ENCODE peak calls at places on chromosome 16, in six cellular contexts. S is stomach; R is iPS-NIHi11; H is A172; Q is endothelial cell; L is stimulated activated CD4-positive, alpha-beta T cell treated with anti-CD3 and anti-CD28 coated beads, Interleukin-1b, Interleukin-23, amount 100 ng/mL, for 48 hours. Y is an unnamed sample.
A peak's percentile ranks its signal among the peaks of the same experiment; 100 is the strongest.

GRCh38 chr16:84862804-84863484 is 43.2 kb downstream of the CRISPLD2 start:
- DNase-seq in S (no peak), R (no peak), H (no peak), Q (no peak), L (no peak), Y (peak; percentile 36)

GRCh38 chr16:85832578-85833539 is 33.4 kb downstream of the COX4I1 start:
- DNase-seq in S (no peak), R (no peak), H (no peak), Q (no peak), L (no peak), Y (no peak)

GRCh38 chr16:85716680-85717038 is 27.9 kb upstream of the GINS2 start:
- DNase-seq in S (no peak), R (no peak), H (no peak), Q (no peak), L (no peak), Y (no peak)

GRCh38 chr16:77896357-77896972 is 108.1 kb downstream of the VAT1L start:
- DNase-seq in S (no peak), R (no peak), H (no peak), Q (peak; percentile 6), L (no peak), Y (no peak)

GRCh38 chr16:72355561-72355960 is 183.6 kb upstream of the PMFBP1 start:
- DNase-seq in S (no peak), R (no peak), H (no peak), Q (no peak), L (no peak), Y (no peak)

GRCh38 chr16:74740795-74741304 is 33.8 kb downstream of the FA2H start:
- DNase-seq in S (peak; percentile 92), R (no peak), H (peak; percentile 55), Q (no peak), L (no peak), Y (peak; percentile 47)

GRCh38 chr16:85006639-85007038 is 4.7 kb downstream of the ZDHHC7 start:
- DNase-seq in S (no peak), R (no peak), H (no peak), Q (no peak), L (no peak), Y (no peak)

GRCh38 chr16:31465788-31466370 is 6.1 kb upstream of the TGFB1I1 start:
- DNase-seq in S (no peak), R (no peak), H (no peak), Q (no peak), L (no peak), Y (no peak)

GRCh38 chr16:69818811-69819587 is 56.9 kb downstream of the WWP2 start:
- DNase-seq in S (no peak), R (no peak), H (no peak), Q (no peak), L (no peak), Y (no peak)

GRCh38 chr16:86714166-86714565 is 135.8 kb downstream of the FOXL1 start:
- DNase-seq in S (no peak), R (peak; percentile 66), H (no peak), Q (no peak), L (no peak), Y (no peak)

GRCh38 chr16:75555213-75555706 is 792 bp downstream of the TMEM231 start:
- DNase-seq in S (peak; percentile 67), R (peak; percentile 91), H (peak; percentile 91), Q (peak; percentile 80), L (no peak), Y (peak; percentile 94)

GRCh38 chr16:14013571-14014283 is 57.4 kb upstream of the MRTFB start:
- DNase-seq in S (no peak), R (peak; percentile 38), H (no peak), Q (no peak), L (no peak), Y (no peak)

GRCh38 chr16:70437582-70438324 is 1.1 kb downstream of the ST3GAL2 start:
- DNase-seq in S (no peak), R (no peak), H (no peak), Q (no peak), L (no peak), Y (no peak)

GRCh38 chr16:10410469-10410868 is 24.6 kb downstream of the ATF7IP2 start:
- DNase-seq in S (no peak), R (no peak), H (no peak), Q (no peak), L (no peak), Y (no peak)

GRCh38 chr16:72887537-72887936 is 160.4 kb downstream of the ZFHX3 start:
- DNase-seq in S (no peak), R (no peak), H (no peak), Q (no peak), L (no peak), Y (no peak)

GRCh38 chr16:80518436-80518835 is 22.4 kb upstream of the DYNLRB2 start:
- DNase-seq in S (no peak), R (no peak), H (no peak), Q (no peak), L (peak; percentile 41), Y (no peak)

GRCh38 chr16:89115216-89115949 is 21.7 kb downstream of the ACSF3 start:
- DNase-seq in S (peak; percentile 75), R (no peak), H (peak; percentile 90), Q (no peak), L (peak; percentile 88), Y (peak; percentile 65)

GRCh38 chr16:1458336-1458976 is 14.1 kb upstream of the CCDC154 start:
- DNase-seq in S (no peak), R (no peak), H (no peak), Q (no peak), L (peak; percentile 59), Y (no peak)

GRCh38 chr16:88442435-88442810 is 10.7 kb upstream of the ZFPM1 start:
- DNase-seq in S (no peak), R (no peak), H (no peak), Q (no peak), L (no peak), Y (no peak)

GRCh38 chr16:14475370-14476139 is 154.5 kb downstream of the PARN start:
- DNase-seq in S (peak; percentile 37), R (no peak), H (no peak), Q (no peak), L (no peak), Y (no peak)

GRCh38 chr16:85615852-85616607 is 2.9 kb downstream of the GSE1 start:
- DNase-seq in S (peak; percentile 79), R (peak; percentile 93), H (peak; percentile 55), Q (peak; percentile 93), L (peak; percentile 76), Y (peak; percentile 89)

GRCh38 chr16:89050868-89051311 is 42.8 kb upstream of the ACSF3 start:
- DNase-seq in S (no peak), R (no peak), H (no peak), Q (no peak), L (no peak), Y (no peak)

GRCh38 chr16:60905806-60906205 is 1130.4 kb downstream of the CDH8 start:
- DNase-seq in S (no peak), R (no peak), H (no peak), Q (no peak), L (no peak), Y (no peak)

GRCh38 chr16:85222151-85222863 is 110.0 kb upstream of the CIBAR2 start:
- DNase-seq in S (no peak), R (no peak), H (no peak), Q (no peak), L (no peak), Y (no peak)

GRCh38 chr16:70756071-70756470 is 44.9 kb downstream of the VAC14 start:
- DNase-seq in S (no peak), R (no peak), H (no peak), Q (no peak), L (no peak), Y (no peak)

GRCh38 chr16:87824991-87825841 is 44.1 kb downstream of the SLC7A5 start:
- DNase-seq in S (no peak), R (no peak), H (no peak), Q (no peak), L (no peak), Y (no peak)

GRCh38 chr16:67517661-67518423 is 10.8 kb upstream of the RIPOR1 start:
- DNase-seq in S (no peak), R (no peak), H (no peak), Q (no peak), L (no peak), Y (no peak)

GRCh38 chr16:68091604-68092261 is 6.6 kb downstream of the NFATC3 start:
- DNase-seq in S (no peak), R (no peak), H (no peak), Q (no peak), L (no peak), Y (no peak)